ENCODE peak calls at places on chromosomes 16 and 17, in eight cellular contexts. U is heart left ventricle, M is midbrain, S is body of pancreas, F is EH, N is keratinocyte, D is HFFc6, C is LNCaP clone FGC. Q is an unnamed sample.

GRCh38 chr17:77708049-77708448 is 250.5 kb upstream of the TNRC6C start:
- DNase-seq in U (no peak), M (no peak), S (no peak), F (no peak), N (no peak), D (no peak), C (no peak), Q (no peak)

GRCh38 chr16:70750893-70751467 is 50.0 kb downstream of the VAC14 start:
- DNase-seq in U (peak), M (peak), S (peak), F (peak), N (no peak), D (peak), C (peak), Q (peak)

GRCh38 chr16:57845115-57845514 is 42.8 kb upstream of the KIFC3 start:
- DNase-seq in U (no peak), M (no peak), S (no peak), F (no peak), N (no peak), D (no peak), C (no peak), Q (no peak)

GRCh38 chr16:14249291-14250032 is 178.3 kb downstream of the MRTFB start:
- DNase-seq in U (no peak), M (peak), S (peak), F (peak), N (no peak), D (peak), C (no peak), Q (peak)

GRCh38 chr16:56478228-56479049 is 27.1 kb downstream of the OGFOD1 start:
- DNase-seq in U (no peak), M (no peak), S (no peak), F (no peak), N (no peak), D (no peak), C (no peak), Q (no peak)

GRCh38 chr17:77119668-77120301 is 21.0 kb upstream of the SEC14L1 start:
- DNase-seq in U (no peak), M (no peak), S (no peak), F (no peak), N (no peak), D (no peak), C (no peak), Q (no peak)

GRCh38 chr17:57956311-57957119 is 1.3 kb upstream of the CUEDC1 start:
- DNase-seq in U (no peak), M (no peak), S (no peak), F (no peak), N (no peak), D (no peak), C (no peak), Q (no peak)

GRCh38 chr17:41919840-41920579 is 1.3 kb upstream of the ACLY start:
- DNase-seq in U (no peak), M (no peak), S (peak), F (no peak), N (no peak), D (peak), C (peak), Q (peak)

GRCh38 chr17:21375757-21376584 is at the start of gene KCNJ12:
- DNase-seq in U (peak), M (no peak), S (no peak), F (peak), N (peak), D (no peak), C (no peak), Q (no peak)

GRCh38 chr16:57802635-57803412 is 533 bp upstream of the KIFC3 start:
- DNase-seq in U (peak), M (peak), S (no peak), F (peak), N (no peak), D (no peak), C (no peak), Q (peak)

Q was measured in fibroblast of pulmonary artery.